ENCODE peak calls at places on chromosome 21, in four cellular contexts. O is stimulated activated CD8-positive, alpha-beta memory T cell treated with anti-CD3 and anti-CD28 coated beads, Interleukin-4, amount 100 ng/mL, for 1 hour; P is A549; U is endothelial cell. V is an unnamed sample.

GRCh38 chr21:42038826-42039425 is 28.8 kb upstream of the ZBTB21 start:
- DNase-seq in O (no peak), P (no peak), U (no peak), V (no peak)

GRCh38 chr21:38945536-38946245 is 140.0 kb downstream of the ETS2 start:
- DNase-seq in O (no peak), P (no peak), U (no peak), V (no peak)

GRCh38 chr21:36966066-36966845 is at the start of gene HLCS:
- DNase-seq in O (peak; percentile 28), P (peak; percentile 28), U (peak; percentile 65), V (no peak)

GRCh38 chr21:17003221-17003620 is 509.6 kb upstream of the CXADR start:
- DNase-seq in O (no peak), P (no peak), U (no peak), V (no peak)

GRCh38 chr21:45525910-45526306 is 16.3 kb downstream of the SLC19A1 start:
- DNase-seq in O (no peak), P (no peak), U (no peak), V (no peak)

GRCh38 chr21:41851090-41851790 is 27.9 kb downstream of the PRDM15 start:
- DNase-seq in O (no peak), P (no peak), U (no peak), V (no peak)

GRCh38 chr21:15289896-15290841 is 225.4 kb upstream of the NRIP1 start:
- DNase-seq in O (no peak), P (no peak), U (peak; percentile 8), V (no peak)

GRCh38 chr21:19850157-19850556 is 1148.1 kb upstream of the NCAM2 start:
- DNase-seq in O (no peak), P (no peak), U (no peak), V (no peak)

GRCh38 chr21:34933609-34934345 is 115.3 kb downstream of the RUNX1 start:
- DNase-seq in O (no peak), P (no peak), U (no peak), V (no peak)

GRCh38 chr21:16578912-16579311 is 849.1 kb downstream of the USP25 start:
- DNase-seq in O (no peak), P (no peak), U (no peak), V (no peak)

GRCh38 chr21:36175771-36176565 is 19.3 kb downstream of the DOP1B start:
- DNase-seq in O (no peak), P (no peak), U (no peak), V (no peak)

GRCh38 chr21:42172596-42173483 is 46.1 kb upstream of the ABCG1 start:
- DNase-seq in O (no peak), P (no peak), U (no peak), V (peak; percentile 75)

GRCh38 chr21:26032263-26032662 is 138.3 kb downstream of the APP start:
- DNase-seq in O (no peak), P (no peak), U (no peak), V (no peak)

GRCh38 chr21:45511007-45511406 is 31.2 kb downstream of the SLC19A1 start:
- DNase-seq in O (no peak), P (no peak), U (no peak), V (no peak)

GRCh38 chr21:37087188-37087587 is 14.1 kb downstream of the TTC3 start:
- DNase-seq in O (no peak), P (no peak), U (no peak), V (no peak)

GRCh38 chr21:33634254-33634653 is 7.3 kb downstream of the CRYZL1 start:
- DNase-seq in O (no peak), P (no peak), U (no peak), V (no peak)